ENCODE peak calls at places on chromosomes 2 and 18, in five cellular contexts. S is breast epithelium, B is esophagus muscularis mucosa, G is sigmoid colon, L is spleen. X is an unnamed sample.

GRCh38 chr2:122543815-122544214 is 788.4 kb downstream of the TSN start:
- DNase-seq in S (no peak), B (no peak), G (no peak), L (no peak), X (no peak)

GRCh38 chr2:31239842-31240198 is 5.9 kb downstream of the EHD3 start:
- DNase-seq in S (no peak), B (no peak), G (no peak), L (no peak), X (peak; percentile 88)

GRCh38 chr2:235893129-235893698 is 275.0 kb downstream of the GBX2 start:
- DNase-seq in S (no peak), B (no peak), G (no peak), L (no peak), X (no peak)

GRCh38 chr2:239953418-239954061 is 71.6 kb downstream of the NDUFA10 start:
- DNase-seq in S (no peak), B (no peak), G (peak; percentile 93), L (peak; percentile 55), X (no peak)

GRCh38 chr2:79876430-79876829 is 363.6 kb downstream of the CTNNA2 start:
- DNase-seq in S (no peak), B (no peak), G (no peak), L (no peak), X (no peak)

GRCh38 chr18:80244956-80245730 is 2.2 kb downstream of the PARD6G start:
- DNase-seq in S (no peak), B (no peak), G (no peak), L (no peak), X (peak; percentile 84)

GRCh38 chr2:122117371-122117770 is 361.9 kb downstream of the TSN start:
- DNase-seq in S (no peak), B (no peak), G (no peak), L (no peak), X (no peak)

GRCh38 chr2:17962874-17963273 is 84.4 kb downstream of the KCNS3 start:
- DNase-seq in S (no peak), B (no peak), G (no peak), L (no peak), X (no peak)

GRCh38 chr2:226423498-226423960 is 376.1 kb downstream of the IRS1 start:
- DNase-seq in S (no peak), B (peak; percentile 89), G (peak; percentile 69), L (peak; percentile 83), X (no peak)

GRCh38 chr18:44771957-44772917 is 91.5 kb downstream of the SETBP1 start:
- DNase-seq in S (no peak), B (no peak), G (peak; percentile 74), L (no peak), X (no peak)

GRCh38 chr2:78999410-78999809 is 26.1 kb upstream of the REG3G start:
- DNase-seq in S (no peak), B (no peak), G (no peak), L (no peak), X (no peak)

GRCh38 chr2:138294451-138294850 is 207.1 kb upstream of the SPOPL start:
- DNase-seq in S (no peak), B (no peak), G (no peak), L (no peak), X (no peak)

GRCh38 chr2:196239622-196240587 is 68.5 kb upstream of the STK17B start:
- DNase-seq in S (no peak), B (no peak), G (peak; percentile 73), L (peak; percentile 94), X (no peak)

GRCh38 chr2:232498452-232498851 is 10.8 kb upstream of the ECEL1 start:
- DNase-seq in S (no peak), B (no peak), G (no peak), L (no peak), X (no peak)

GRCh38 chr2:194706179-194706578 is 950.8 kb upstream of the SLC39A10 start:
- DNase-seq in S (no peak), B (no peak), G (no peak), L (no peak), X (no peak)

DNA sequence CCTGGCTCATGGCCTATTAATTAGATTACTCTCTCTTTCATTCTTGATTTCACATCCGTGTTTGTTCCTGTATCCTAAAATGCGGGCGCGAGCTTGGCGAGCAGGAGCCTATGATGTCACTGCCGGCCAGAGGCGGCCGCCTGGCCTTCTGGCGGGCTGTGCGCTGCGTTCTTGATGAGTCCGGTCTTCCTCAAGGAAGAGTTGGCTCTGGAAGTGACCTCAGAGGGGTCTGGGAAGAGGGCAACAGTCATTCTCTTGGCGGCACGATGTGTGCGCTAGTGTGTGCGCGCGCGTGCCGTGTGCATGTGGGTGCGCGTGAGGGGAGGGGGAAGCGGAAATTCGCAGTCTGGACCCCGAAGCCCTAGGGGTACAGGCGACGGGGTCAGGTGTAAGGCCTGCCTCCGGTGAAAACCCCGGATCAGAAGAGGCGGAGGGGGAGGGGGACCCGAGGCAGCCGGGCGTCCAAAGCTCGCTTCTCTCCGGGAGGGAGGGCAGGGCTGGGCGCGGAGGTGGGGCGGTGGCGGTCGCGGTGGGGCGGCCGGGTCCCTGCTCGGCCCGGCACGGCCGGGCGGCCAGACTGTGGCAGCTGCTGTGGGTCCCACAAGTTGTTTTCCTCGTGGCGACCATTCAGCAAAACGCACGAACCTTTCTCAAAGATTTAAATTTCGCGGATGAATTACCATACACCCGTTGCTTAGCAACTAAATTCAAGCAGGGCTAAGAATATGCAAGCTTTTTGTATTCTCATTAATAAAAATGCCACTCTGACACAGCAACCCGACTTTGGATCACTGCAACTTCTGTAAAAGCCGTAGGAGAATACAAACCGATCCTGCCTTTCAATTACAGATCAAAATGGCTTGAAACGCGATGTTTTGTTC is 8.4 kb downstream of the POU3F3 start:
- DNase-seq in S (no peak), B (no peak), G (no peak), L (no peak), X (no peak)
- TF ChIP-seq POLR2AphosphoS5 in S (no peak), B (no peak), G (no peak), L (no peak), X (no peak)

DNA sequence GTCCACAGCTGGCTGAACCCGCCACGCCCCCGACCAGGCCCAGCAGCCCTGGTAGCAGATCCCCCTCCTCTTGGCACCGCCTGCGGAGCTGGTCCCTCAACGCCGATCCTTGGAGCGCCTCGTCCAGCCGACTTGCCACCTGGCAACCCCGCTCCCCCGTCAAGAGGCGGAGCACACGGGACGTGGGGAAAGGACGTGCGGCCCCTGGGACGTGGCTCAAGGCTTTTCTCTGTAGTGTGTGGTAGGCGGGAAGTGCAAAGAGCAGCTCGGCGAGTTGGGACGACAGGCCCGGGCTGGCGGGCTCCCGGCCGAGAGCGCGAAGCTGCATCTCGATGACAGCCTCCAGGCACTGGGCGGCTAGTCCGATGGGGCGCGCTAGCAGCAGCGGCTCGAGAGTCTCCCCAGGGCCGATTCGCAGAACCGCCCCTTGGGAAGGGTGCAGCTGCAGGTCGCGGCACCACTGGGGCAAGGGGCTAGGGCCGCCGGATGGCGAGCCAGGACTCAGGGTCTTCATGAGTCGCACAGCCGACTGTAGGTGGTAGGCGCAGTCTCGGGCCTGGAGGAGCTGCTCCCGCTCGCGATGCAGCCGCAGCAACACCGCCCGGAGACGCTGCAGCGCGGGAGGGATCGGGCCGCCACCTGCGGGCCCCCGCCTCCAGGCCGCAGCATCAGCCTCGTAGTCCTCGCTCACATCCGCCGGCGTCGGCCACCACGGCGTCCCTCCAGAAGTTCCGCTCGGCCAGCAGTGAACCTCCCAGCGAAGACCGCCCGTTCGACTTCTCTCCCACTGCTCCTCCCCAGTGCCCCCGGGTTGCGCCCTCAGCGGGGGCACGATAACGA is 617 bp downstream of the CCDC142 start:
- DNase-seq in S (no peak), B (no peak), G (no peak), L (peak; percentile 92), X (no peak)
- TF ChIP-seq POLR2A in S (no peak), B (no peak), G (no peak), L (no peak), X (no peak)

GRCh38 chr2:120177011-120177621 is 46.1 kb downstream of the TMEM185B start:
- DNase-seq in S (no peak), B (no peak), G (no peak), L (peak; percentile 96), X (no peak)
- TF ChIP-seq CTCF in S (no peak), B (peak; percentile 17), G (no peak), L (peak; percentile 26), X (no peak)

DNA sequence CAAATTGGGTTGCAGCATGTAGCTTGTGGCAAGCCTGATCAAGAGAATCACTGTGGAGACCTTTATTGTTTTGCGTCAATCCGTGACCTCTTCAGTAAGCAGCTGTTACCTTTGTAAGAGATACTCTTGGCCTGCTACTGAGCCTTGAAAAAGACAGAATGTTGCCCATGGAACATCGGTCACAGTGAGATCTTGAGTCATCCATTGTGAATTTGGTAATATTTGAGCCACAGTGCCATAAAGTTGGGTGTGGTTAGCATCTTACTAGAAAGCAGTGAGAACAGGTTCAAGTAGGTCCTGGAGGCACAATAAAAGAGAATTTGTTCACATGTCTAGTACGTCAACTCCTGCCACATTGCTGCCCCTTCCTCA is 12.7 kb upstream of the EFR3B start:
- DNase-seq in S (no peak), B (no peak), G (no peak), L (no peak), X (no peak)
- TF ChIP-seq POLR2AphosphoS5 in S (no peak), B (no peak), G (no peak), L (no peak), X (no peak)

DNA sequence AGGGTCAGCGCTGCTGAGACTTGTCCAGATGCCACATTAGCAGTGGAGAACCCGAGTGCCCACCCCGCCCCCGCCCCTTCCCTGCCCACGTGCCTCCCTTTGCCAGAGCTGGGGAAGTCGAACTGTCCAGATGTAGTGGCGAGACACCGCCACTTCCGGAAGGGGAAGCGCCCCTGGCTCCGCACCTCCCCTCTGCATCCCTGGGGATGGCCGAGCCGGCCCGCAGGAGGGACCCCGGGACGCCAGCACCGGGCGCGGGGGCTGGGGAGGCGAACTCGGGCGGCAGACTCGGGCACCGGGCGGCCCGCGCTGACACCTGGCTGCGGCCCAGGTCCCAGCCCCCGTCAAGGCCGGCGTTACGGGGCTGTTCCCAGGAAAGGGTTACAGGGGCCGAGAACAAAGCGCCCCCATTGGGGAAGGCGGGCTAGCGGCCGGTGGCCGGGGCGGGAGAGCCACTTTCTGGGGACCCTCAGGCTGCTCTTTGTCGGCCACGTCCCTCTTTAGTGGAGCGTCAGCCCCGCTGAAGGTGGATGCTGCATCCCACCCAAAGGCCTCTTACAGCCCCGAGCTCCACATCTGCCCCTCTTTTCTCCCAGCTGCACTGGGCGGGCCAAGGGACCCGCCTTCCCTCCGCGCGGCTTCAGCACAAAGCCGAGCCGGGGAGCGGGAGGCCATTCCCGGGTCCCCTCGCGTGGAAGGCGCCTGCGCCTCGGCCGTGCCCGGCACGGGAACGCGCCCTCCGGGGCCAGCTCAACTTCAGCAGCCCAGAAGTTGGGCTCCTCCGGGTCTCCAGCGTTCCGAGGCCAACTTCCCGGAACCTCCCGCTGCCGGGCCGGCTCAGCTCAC is 1.4 kb downstream of the SDC1 start:
- DNase-seq in S (peak; percentile 59), B (no peak), G (no peak), L (peak; percentile 81), X (no peak)
- TF ChIP-seq POLR2A in S (no peak), B (no peak), G (no peak), L (no peak), X (no peak)

GRCh38 chr2:202007015-202008011 is 26.3 kb upstream of the FZD7 start:
- DNase-seq in S (no peak), B (no peak), G (no peak), L (no peak), X (no peak)
- TF ChIP-seq CTCF in S (no peak), B (no peak), G (no peak), L (no peak), X (no peak)